ENCODE peak calls at places on chromosomes 6 and 20, in five cellular contexts. Y, Q, I, A and X are unnamed samples.

GRCh38 chr6:145147559-145147958 is 587.8 kb downstream of the EPM2A start:
- DNase-seq in Q (no peak), A (no peak), I (no peak), Y (peak; percentile 19), X (no peak)

GRCh38 chr20:25543068-25543467 is 42.3 kb downstream of the NINL start:
- DNase-seq in A (no peak), I (no peak), Q (no peak), Y (peak; percentile 45), X (no peak)

GRCh38 chr20:13800728-13801134 is 15.9 kb downstream of the NDUFAF5 start:
- DNase-seq in I (no peak), A (peak; percentile 46), Q (peak; percentile 80), Y (peak; percentile 98), X (peak; percentile 48)

GRCh38 chr6:166259296-166259977 is 48.8 kb downstream of the PRR18 start:
- DNase-seq in I (no peak), A (no peak), Q (peak; percentile 70), Y (no peak), X (no peak)

GRCh38 chr6:56933650-56934049 is 21.3 kb upstream of the BEND6 start:
- DNase-seq in A (no peak), Y (no peak), I (no peak), Q (no peak), X (no peak)

GRCh38 chr20:38043512-38044300 is 10.2 kb downstream of the RPRD1B start:
- DNase-seq in Q (no peak), A (peak; percentile 17), I (peak; percentile 41), Y (peak; percentile 85), X (no peak)

GRCh38 chr6:14811760-14812428 is 434.0 kb upstream of the JARID2 start:
- DNase-seq in Y (no peak), Q (no peak), A (no peak), I (no peak), X (no peak)

GRCh38 chr20:63876489-63877036 is 11.5 kb downstream of the TPD52L2 start:
- DNase-seq in Q (no peak), A (no peak), I (no peak), Y (no peak), X (no peak)